ENCODE peak calls at places on chromosomes 2 and 18, in nine cellular contexts. One of them, this sample, is unnamed.

GRCh38 chr18:55605820-55606252 is 17.8 kb upstream of the TCF4 start:
- DNase-seq in mesothelial cell of epicardium: no peak
- DNase-seq in neural progenitor cell: no peak
- DNase-seq in kidney: no peak
- DNase-seq in epithelial cell of esophagus: no peak
- DNase-seq in HL-60: no peak
- DNase-seq in esophagus squamous epithelium: no peak
- DNase-seq in uterus: no peak
- DNase-seq in type B pancreatic cell: no peak
- DNase-seq in this sample: no peak

GRCh38 chr2:240809276-240809675 is 10.7 kb downstream of the KIF1A start:
- DNase-seq in type B pancreatic cell: peak; percentile 29
- DNase-seq in esophagus squamous epithelium: no peak
- DNase-seq in epithelial cell of esophagus: no peak
- DNase-seq in kidney: no peak
- DNase-seq in mesothelial cell of epicardium: peak; percentile 16
- DNase-seq in neural progenitor cell: no peak
- DNase-seq in HL-60: no peak
- DNase-seq in uterus: no peak
- DNase-seq in this sample: no peak

GRCh38 chr2:128564551-128564950 is 245.9 kb upstream of the HS6ST1 start:
- DNase-seq in neural progenitor cell: no peak
- DNase-seq in HL-60: no peak
- DNase-seq in epithelial cell of esophagus: no peak
- DNase-seq in kidney: no peak
- DNase-seq in esophagus squamous epithelium: no peak
- DNase-seq in uterus: no peak
- DNase-seq in mesothelial cell of epicardium: no peak
- DNase-seq in type B pancreatic cell: no peak
- DNase-seq in this sample: no peak

GRCh38 chr2:118223487-118224136 is 135.3 kb downstream of the INSIG2 start:
- DNase-seq in uterus: no peak
- DNase-seq in epithelial cell of esophagus: no peak
- DNase-seq in esophagus squamous epithelium: no peak
- DNase-seq in kidney: no peak
- DNase-seq in HL-60: no peak
- DNase-seq in type B pancreatic cell: no peak
- DNase-seq in mesothelial cell of epicardium: peak; percentile 43
- DNase-seq in neural progenitor cell: peak; percentile 36
- DNase-seq in this sample: no peak

GRCh38 chr2:28377984-28378678 is 14.5 kb upstream of the FOSL2 start:
- DNase-seq in neural progenitor cell: peak; percentile 41
- DNase-seq in kidney: no peak
- DNase-seq in type B pancreatic cell: no peak
- DNase-seq in esophagus squamous epithelium: no peak
- DNase-seq in HL-60: peak; percentile 94
- DNase-seq in mesothelial cell of epicardium: no peak
- DNase-seq in epithelial cell of esophagus: peak; percentile 95
- DNase-seq in uterus: no peak
- DNase-seq in this sample: no peak

GRCh38 chr2:181554511-181554910 is 97.3 kb downstream of the ITGA4 start:
- DNase-seq in uterus: no peak
- DNase-seq in type B pancreatic cell: no peak
- DNase-seq in neural progenitor cell: no peak
- DNase-seq in epithelial cell of esophagus: no peak
- DNase-seq in kidney: no peak
- DNase-seq in mesothelial cell of epicardium: no peak
- DNase-seq in esophagus squamous epithelium: no peak
- DNase-seq in HL-60: no peak
- DNase-seq in this sample: no peak

GRCh38 chr2:225064362-225064761 is 22.1 kb upstream of the DOCK10 start:
- DNase-seq in uterus: no peak
- DNase-seq in epithelial cell of esophagus: no peak
- DNase-seq in esophagus squamous epithelium: no peak
- DNase-seq in type B pancreatic cell: no peak
- DNase-seq in neural progenitor cell: no peak
- DNase-seq in HL-60: no peak
- DNase-seq in mesothelial cell of epicardium: no peak
- DNase-seq in kidney: no peak
- DNase-seq in this sample: no peak

GRCh38 chr2:158204741-158205165 is 103.1 kb downstream of the UPP2 start:
- DNase-seq in esophagus squamous epithelium: no peak
- DNase-seq in mesothelial cell of epicardium: no peak
- DNase-seq in uterus: no peak
- DNase-seq in HL-60: no peak
- DNase-seq in neural progenitor cell: no peak
- DNase-seq in kidney: no peak
- DNase-seq in type B pancreatic cell: no peak
- DNase-seq in epithelial cell of esophagus: no peak
- DNase-seq in this sample: no peak

GRCh38 chr2:80326214-80326613 is 21.7 kb upstream of the LRRTM1 start:
- DNase-seq in mesothelial cell of epicardium: no peak
- DNase-seq in HL-60: no peak
- DNase-seq in type B pancreatic cell: no peak
- DNase-seq in kidney: no peak
- DNase-seq in neural progenitor cell: peak; percentile 46
- DNase-seq in esophagus squamous epithelium: no peak
- DNase-seq in uterus: no peak
- DNase-seq in epithelial cell of esophagus: peak; percentile 55
- DNase-seq in this sample: no peak

GRCh38 chr2:134774786-134775641 is 56.2 kb upstream of the TMEM163 start:
- DNase-seq in mesothelial cell of epicardium: no peak
- DNase-seq in type B pancreatic cell: no peak
- DNase-seq in esophagus squamous epithelium: no peak
- DNase-seq in neural progenitor cell: peak; percentile 69
- DNase-seq in kidney: no peak
- DNase-seq in epithelial cell of esophagus: peak; percentile 72
- DNase-seq in HL-60: no peak
- DNase-seq in uterus: no peak
- DNase-seq in this sample: no peak

GRCh38 chr18:75421656-75422055 is 5.8 kb downstream of the SMIM21 start:
- DNase-seq in type B pancreatic cell: no peak
- DNase-seq in neural progenitor cell: no peak
- DNase-seq in uterus: no peak
- DNase-seq in HL-60: no peak
- DNase-seq in kidney: no peak
- DNase-seq in mesothelial cell of epicardium: no peak
- DNase-seq in epithelial cell of esophagus: no peak
- DNase-seq in esophagus squamous epithelium: no peak
- DNase-seq in this sample: no peak

GRCh38 chr2:149329068-149329467 is 1.3 kb upstream of the LYPD6 start:
- DNase-seq in type B pancreatic cell: no peak
- DNase-seq in mesothelial cell of epicardium: no peak
- DNase-seq in esophagus squamous epithelium: no peak
- DNase-seq in neural progenitor cell: no peak
- DNase-seq in HL-60: no peak
- DNase-seq in epithelial cell of esophagus: peak; percentile 29
- DNase-seq in kidney: no peak
- DNase-seq in uterus: no peak
- DNase-seq in this sample: no peak

GRCh38 chr18:35091841-35092240 is 50.6 kb downstream of the MAPRE2 start:
- DNase-seq in HL-60: peak; percentile 11
- DNase-seq in type B pancreatic cell: no peak
- DNase-seq in mesothelial cell of epicardium: no peak
- DNase-seq in epithelial cell of esophagus: peak; percentile 5
- DNase-seq in uterus: no peak
- DNase-seq in neural progenitor cell: no peak
- DNase-seq in kidney: no peak
- DNase-seq in esophagus squamous epithelium: no peak
- DNase-seq in this sample: no peak

GRCh38 chr2:37281916-37282315 is 42.7 kb downstream of the PRKD3 start:
- DNase-seq in kidney: no peak
- DNase-seq in uterus: no peak
- DNase-seq in epithelial cell of esophagus: no peak
- DNase-seq in neural progenitor cell: no peak
- DNase-seq in HL-60: no peak
- DNase-seq in esophagus squamous epithelium: no peak
- DNase-seq in mesothelial cell of epicardium: no peak
- DNase-seq in type B pancreatic cell: no peak
- DNase-seq in this sample: no peak
- TF ChIP-seq CTCF in kidney: no peak
- TF ChIP-seq CTCF in uterus: no peak
- TF ChIP-seq CTCF in epithelial cell of esophagus: peak; percentile 7
- TF ChIP-seq CTCF in neural progenitor cell: no peak
- TF ChIP-seq CTCF in HL-60: no peak
- TF ChIP-seq CTCF in esophagus squamous epithelium: no peak
- TF ChIP-seq CTCF in mesothelial cell of epicardium: no peak
- TF ChIP-seq CTCF in type B pancreatic cell: no peak
- TF ChIP-seq CTCF in this sample: no peak

DNA sequence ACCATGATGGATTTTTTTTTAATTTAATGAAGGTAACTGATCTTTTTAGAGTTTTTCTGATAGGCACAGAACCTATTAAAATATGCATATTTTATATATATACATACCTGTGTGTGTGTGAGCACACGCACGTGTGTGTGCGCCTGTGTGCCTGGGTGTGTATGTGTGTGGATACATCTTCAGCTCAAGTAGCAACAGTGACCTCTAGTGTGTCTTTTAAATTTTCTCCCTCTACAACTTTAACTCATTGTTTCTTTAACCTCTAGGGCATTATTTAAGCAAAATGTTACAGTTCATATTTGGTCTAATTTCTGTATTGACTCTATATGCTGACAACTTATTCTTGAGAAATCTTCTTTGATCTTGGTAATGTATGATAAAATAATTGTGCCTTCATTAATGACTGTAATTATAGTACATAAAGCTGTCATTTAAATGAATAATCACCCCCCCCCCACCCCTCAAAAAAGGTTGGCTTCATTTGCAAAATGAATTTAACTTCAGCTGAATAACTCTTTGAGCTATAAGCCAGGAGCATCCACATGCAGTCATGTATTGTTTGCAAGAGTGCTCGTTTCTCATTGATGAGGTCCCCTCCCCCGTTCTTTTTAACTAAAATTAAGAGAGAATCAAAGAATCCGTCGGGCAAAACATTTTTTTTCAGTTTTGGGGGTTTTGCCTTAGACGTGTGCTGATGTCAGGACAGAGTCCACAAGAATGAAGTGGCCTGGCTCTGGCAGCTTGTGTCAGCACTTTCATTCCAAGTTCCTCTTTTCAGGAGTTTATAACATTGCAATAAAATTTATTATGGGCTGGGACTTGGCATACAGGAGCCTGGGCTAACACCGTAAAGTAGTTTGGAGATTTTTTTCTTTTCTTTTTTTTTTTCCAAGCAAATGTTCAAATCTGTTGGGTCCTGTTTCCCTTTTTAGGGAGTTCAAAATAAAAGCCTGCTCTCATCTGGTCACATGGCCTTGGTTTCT is 80.0 kb downstream of the ETAA1 start:
- DNase-seq in esophagus squamous epithelium: no peak
- DNase-seq in uterus: peak; percentile 27
- DNase-seq in HL-60: no peak
- DNase-seq in kidney: no peak
- DNase-seq in epithelial cell of esophagus: peak; percentile 69
- DNase-seq in neural progenitor cell: peak; percentile 19
- DNase-seq in type B pancreatic cell: no peak
- DNase-seq in mesothelial cell of epicardium: no peak
- DNase-seq in this sample: no peak
- TF ChIP-seq CTCF in esophagus squamous epithelium: peak; percentile 45
- TF ChIP-seq CTCF in uterus: peak; percentile 51
- TF ChIP-seq CTCF in HL-60: no peak
- TF ChIP-seq CTCF in kidney: peak; percentile 22
- TF ChIP-seq CTCF in epithelial cell of esophagus: peak; percentile 62
- TF ChIP-seq CTCF in neural progenitor cell: peak; percentile 54
- TF ChIP-seq CTCF in type B pancreatic cell: peak; percentile 71
- TF ChIP-seq CTCF in mesothelial cell of epicardium: peak; percentile 21
- TF ChIP-seq CTCF in this sample: no peak

DNA sequence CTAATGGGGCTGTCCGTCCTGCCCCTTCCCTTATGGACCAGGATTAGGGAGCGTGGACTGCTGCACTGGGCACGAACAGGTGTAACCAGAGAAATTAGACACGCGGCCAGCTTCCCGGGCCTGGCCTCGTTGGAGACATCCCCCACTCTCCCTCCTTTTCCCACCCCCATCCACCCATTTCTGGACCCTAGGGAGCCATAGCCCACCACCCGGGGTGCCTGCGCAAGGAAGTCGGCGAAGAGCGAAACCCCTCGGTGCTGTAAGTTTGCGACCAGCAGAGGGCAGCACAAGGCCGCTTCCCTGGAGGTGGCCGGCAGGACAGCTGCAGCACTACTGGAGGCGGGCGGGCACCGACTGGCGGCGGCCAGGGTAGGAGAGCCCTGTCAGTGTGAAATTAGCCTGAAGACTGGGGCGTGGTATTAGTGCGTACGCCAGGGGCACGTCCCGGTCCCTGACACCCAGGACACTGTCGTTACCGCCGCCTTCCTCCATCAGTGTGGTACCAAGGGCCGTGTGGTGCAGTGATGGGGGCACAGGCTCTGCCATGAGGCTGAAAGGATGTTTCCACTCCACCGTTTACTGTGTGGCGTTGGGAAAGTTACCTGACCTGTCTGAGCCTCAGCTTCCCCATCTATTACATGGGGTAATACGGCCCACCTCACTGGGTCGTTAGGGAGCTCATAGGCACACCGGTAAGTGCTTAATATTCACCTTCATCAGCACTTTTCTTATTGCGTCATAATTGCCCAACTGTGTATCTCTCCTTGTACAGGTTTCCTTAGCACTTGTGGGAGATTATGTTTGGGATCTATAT is 36.0 kb upstream of the CD207 start:
- DNase-seq in kidney: peak; percentile 93
- DNase-seq in neural progenitor cell: peak; percentile 93
- DNase-seq in HL-60: peak; percentile 72
- DNase-seq in type B pancreatic cell: peak; percentile 89
- DNase-seq in epithelial cell of esophagus: peak; percentile 79
- DNase-seq in uterus: peak; percentile 57
- DNase-seq in esophagus squamous epithelium: peak; percentile 35
- DNase-seq in mesothelial cell of epicardium: peak; percentile 93
- DNase-seq in this sample: peak; percentile 84
- TF ChIP-seq CTCF in kidney: peak; percentile 97
- TF ChIP-seq CTCF in neural progenitor cell: peak; percentile 90
- TF ChIP-seq CTCF in HL-60: peak; percentile 71
- TF ChIP-seq CTCF in type B pancreatic cell: peak; percentile 96
- TF ChIP-seq CTCF in epithelial cell of esophagus: peak; percentile 82
- TF ChIP-seq CTCF in uterus: peak; percentile 59
- TF ChIP-seq CTCF in esophagus squamous epithelium: peak; percentile 89
- TF ChIP-seq CTCF in mesothelial cell of epicardium: peak; percentile 91
- TF ChIP-seq CTCF in this sample: peak; percentile 61

DNA sequence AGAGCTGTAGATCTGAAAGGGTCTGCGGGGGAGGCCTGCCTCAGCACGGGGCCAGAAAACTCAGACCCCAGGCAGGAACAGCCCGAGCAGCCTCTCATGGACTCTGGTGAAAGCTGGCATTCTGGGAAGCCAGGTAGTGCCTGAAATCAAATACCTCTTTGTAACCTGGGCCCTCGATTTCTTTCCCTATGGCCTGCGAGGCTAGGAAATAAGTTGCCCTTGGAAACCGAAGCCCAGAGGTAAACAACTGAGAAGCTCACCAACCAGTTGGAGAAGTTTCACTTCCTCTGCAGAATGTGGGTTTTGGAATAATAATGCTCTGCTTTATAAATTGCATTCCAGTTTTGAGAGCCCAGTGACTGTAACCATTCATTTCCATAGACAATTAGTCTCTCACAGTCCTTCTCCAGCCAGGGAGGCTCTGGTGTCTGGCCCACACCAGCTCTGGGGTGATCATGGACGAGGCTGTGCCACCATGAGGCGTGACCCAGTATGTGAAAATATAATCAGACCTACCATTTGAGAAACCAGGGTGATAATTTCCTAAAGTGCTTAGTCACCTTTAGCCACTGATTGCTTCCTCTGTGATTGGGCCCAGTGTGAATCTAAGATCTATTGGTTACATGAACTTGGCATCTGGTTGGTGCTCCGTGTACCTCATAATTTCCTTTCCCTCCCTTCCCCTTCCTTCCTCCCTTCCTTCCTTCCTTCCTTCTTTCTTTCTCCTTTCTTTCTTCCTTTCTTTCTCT is 133.1 kb upstream of the PELI1 start:
- DNase-seq in epithelial cell of esophagus: peak; percentile 62
- DNase-seq in uterus: no peak
- DNase-seq in mesothelial cell of epicardium: no peak
- DNase-seq in kidney: no peak
- DNase-seq in esophagus squamous epithelium: no peak
- DNase-seq in HL-60: no peak
- DNase-seq in neural progenitor cell: no peak
- DNase-seq in type B pancreatic cell: no peak
- DNase-seq in this sample: no peak
- TF ChIP-seq CTCF in epithelial cell of esophagus: no peak
- TF ChIP-seq CTCF in uterus: no peak
- TF ChIP-seq CTCF in mesothelial cell of epicardium: no peak
- TF ChIP-seq CTCF in kidney: no peak
- TF ChIP-seq CTCF in esophagus squamous epithelium: no peak
- TF ChIP-seq CTCF in HL-60: no peak
- TF ChIP-seq CTCF in neural progenitor cell: no peak
- TF ChIP-seq CTCF in type B pancreatic cell: no peak
- TF ChIP-seq CTCF in this sample: no peak